ENCODE peak calls at places on chromosome 6, in seven cellular contexts. W is NT2/D1; Z is K562; D is stomach; G is neuronal stem cell; Y is aorta; H is CD8-positive, alpha-beta T cell. X is an unnamed sample.
A peak's percentile ranks its signal among the peaks of the same experiment; 100 is the strongest.

GRCh38 chr6:158627940-158628211 is 16.7 kb downstream of the DYNLT1 start:
- DNase-seq in Y (no peak), D (no peak), Z (no peak), G (no peak), H (no peak), W (no peak), X (no peak)

GRCh38 chr6:142856857-142857608 is 87.9 kb downstream of the HIVEP2 start:
- DNase-seq in W (no peak), Z (no peak), Y (no peak), H (no peak), D (no peak), G (no peak), X (no peak)

GRCh38 chr6:145189836-145190235 is 545.5 kb downstream of the EPM2A start:
- DNase-seq in Y (no peak), H (no peak), D (no peak), Z (no peak), W (no peak), G (no peak), X (no peak)

GRCh38 chr6:117521785-117522502 is 39.5 kb downstream of the DCBLD1 start:
- DNase-seq in W (no peak), H (no peak), G (no peak), Y (no peak), D (no peak), Z (no peak), X (no peak)

GRCh38 chr6:38617856-38618255 is 21.9 kb downstream of the BTBD9 start:
- DNase-seq in G (no peak), D (no peak), W (no peak), H (no peak), Z (no peak), Y (no peak), X (no peak)

GRCh38 chr6:99822741-99823512 is 171.1 kb downstream of the MCHR2 start:
- DNase-seq in G (peak; percentile 21), W (no peak), Y (no peak), Z (peak; percentile 26), D (no peak), H (no peak), X (peak; percentile 59)

GRCh38 chr6:20013485-20013884 is 176.3 kb downstream of the ID4 start:
- DNase-seq in H (no peak), D (no peak), G (no peak), Y (no peak), Z (no peak), W (no peak), X (no peak)

GRCh38 chr6:47360388-47360787 is 50.7 kb upstream of the TNFRSF21 start:
- DNase-seq in Z (no peak), D (no peak), Y (no peak), W (no peak), H (no peak), G (no peak), X (no peak)

GRCh38 chr6:12334524-12335130 is 44.5 kb downstream of the EDN1 start:
- DNase-seq in Y (no peak), H (no peak), Z (no peak), D (no peak), G (no peak), W (no peak), X (no peak)

GRCh38 chr6:28948782-28949486 is 25.1 kb upstream of the TRIM27 start:
- DNase-seq in Y (no peak), W (no peak), H (no peak), Z (no peak), G (no peak), D (no peak), X (peak; percentile 58)

GRCh38 chr6:28956331-28956730 is 32.5 kb upstream of the TRIM27 start:
- DNase-seq in W (no peak), G (no peak), D (no peak), Y (no peak), H (no peak), Z (no peak), X (no peak)

GRCh38 chr6:28947831-28948270 is 24.1 kb upstream of the TRIM27 start:
- DNase-seq in D (no peak), H (no peak), Y (no peak), Z (no peak), W (no peak), G (no peak), X (no peak)

DNA sequence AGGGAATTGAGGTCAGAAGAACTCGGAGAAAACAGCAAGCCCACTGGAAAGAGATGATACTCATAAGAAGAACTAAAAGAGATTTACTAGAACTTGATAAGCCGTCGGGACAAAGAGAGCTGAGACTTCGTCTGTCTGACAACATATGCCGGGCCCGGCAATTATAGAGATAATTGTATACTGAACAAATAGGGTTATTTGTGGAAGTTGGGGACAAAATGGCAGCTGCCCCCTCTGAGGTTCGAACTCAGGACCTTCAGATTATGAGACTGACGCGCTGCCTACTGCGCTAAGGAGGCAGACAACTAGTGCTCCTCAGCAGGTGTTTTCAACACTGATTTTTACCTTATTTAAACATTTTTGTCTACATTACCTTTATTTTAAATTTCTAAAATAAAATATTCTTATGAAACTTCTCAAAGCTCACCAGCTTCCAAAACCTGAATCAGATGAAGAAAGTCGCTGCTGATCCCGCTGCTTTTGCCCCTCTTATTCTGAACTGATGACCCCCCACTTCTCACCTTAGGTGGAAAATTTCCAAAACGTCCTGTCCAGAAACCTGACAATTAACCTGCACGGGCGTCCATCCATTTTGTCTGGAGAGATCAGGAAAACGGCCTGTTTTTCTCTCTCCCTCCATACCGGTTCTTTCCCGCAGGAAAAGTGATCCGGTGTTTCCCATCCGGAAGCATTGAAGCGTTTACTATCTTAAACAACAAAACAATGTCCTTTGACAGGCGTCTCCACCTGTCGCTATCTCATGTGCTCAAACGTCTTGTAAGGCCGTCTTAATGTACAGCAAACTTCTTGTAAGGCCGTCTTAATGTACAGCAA is 29.5 kb upstream of the TRIM27 start:
- DNase-seq in G (peak; percentile 43), Z (peak; percentile 79), Y (no peak), H (peak; percentile 39), D (no peak), W (no peak), X (peak; percentile 81)
- H3K4me3 ChIP-seq in G (peak overlapping the region; percentile 83), Z (peak overlapping the region; percentile 43), Y (no peak overlapping the region), H (peak overlapping the region; percentile 45), D (peak overlapping the region; percentile 34), W (peak overlapping the region; percentile 53), X (peak overlapping the region; percentile 26)

DNA sequence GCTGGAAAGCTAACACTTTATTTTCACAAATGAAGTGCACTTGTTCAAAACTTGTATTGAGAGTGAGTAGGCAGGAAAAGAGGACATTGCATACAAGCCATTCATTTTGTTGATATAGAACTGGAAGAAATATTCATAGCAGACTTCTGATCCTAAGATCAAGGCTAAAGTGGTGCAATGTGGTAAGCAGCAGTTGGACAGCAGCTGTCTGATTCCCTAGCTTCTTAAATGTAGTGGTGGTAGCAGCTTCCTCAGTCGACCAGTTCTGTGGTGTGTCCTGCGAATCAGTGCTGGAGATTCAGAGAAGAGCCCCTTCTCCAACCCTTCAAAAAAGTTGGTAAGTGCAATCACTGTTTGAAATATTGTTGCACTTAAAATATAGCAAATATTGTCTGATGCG is 281.7 kb upstream of the GJE1 start:
- DNase-seq in H (no peak), G (no peak), Y (no peak), W (no peak), Z (no peak), D (no peak), X (no peak)
- H3K9me3 ChIP-seq in H (no peaks in the 10 kb centered on the region), G (no peaks in the 10 kb centered on the region), Y (no peaks in the 10 kb centered on the region), W (no peaks in the 10 kb centered on the region), Z (no peaks in the 10 kb centered on the region), D (no peaks in the 10 kb centered on the region), X (no peaks in the 10 kb centered on the region)

GRCh38 chr6:121441477-121441876 is 6.0 kb downstream of the GJA1 start:
- DNase-seq in G (no peak), H (no peak), D (no peak), W (no peak), Y (no peak), Z (no peak), X (no peak)
- H3K4me3 ChIP-seq in G (peak overlapping the region; percentile 38), H (no peak overlapping the region), D (no peak overlapping the region), W (no peak overlapping the region), Y (peak overlapping the region; percentile 28), Z (no peak overlapping the region), X (no peak overlapping the region)

GRCh38 chr6:28772480-28773381 is 151.1 kb downstream of the TRIM27 start:
- DNase-seq in H (no peak), W (no peak), Z (peak; percentile 71), Y (no peak), D (no peak), G (no peak), X (no peak)
- H3K9me3 ChIP-seq in H (no peaks in the 10 kb centered on the region), W (no peaks in the 10 kb centered on the region), Z (no peaks in the 10 kb centered on the region), Y (peaks cover 3% of the 10 kb centered on the region), D (peaks cover 37% of the 10 kb centered on the region), G (no peaks in the 10 kb centered on the region), X (no peaks in the 10 kb centered on the region)